ENCODE peak calls at places on chromosomes 5 and 9, in four cellular contexts. P, L, V and M are unnamed samples.

GRCh38 chr9:108012886-108013665 is 523.5 kb upstream of the KLF4 start:
- DNase-seq in L (no peak), P (no peak), V (no peak), M (no peak)

GRCh38 chr9:111163738-111164399 is 125.6 kb upstream of the LPAR1 start:
- DNase-seq in P (no peak), L (no peak), V (no peak), M (no peak)

GRCh38 chr5:71601222-71602026 is 14.3 kb downstream of the MCCC2 start:
- DNase-seq in V (peak; percentile 20), P (peak; percentile 74), L (no peak), M (peak; percentile 70)

GRCh38 chr5:140558542-140558941 is 1.3 kb upstream of the SRA1 start:
- DNase-seq in P (no peak), L (no peak), V (no peak), M (no peak)

GRCh38 chr9:31839273-31839672 is 545.2 kb upstream of the ACO1 start:
- DNase-seq in P (peak; percentile 41), L (no peak), V (no peak), M (no peak)

GRCh38 chr9:7324031-7324654 is 475.4 kb downstream of the DMAC1 start:
- DNase-seq in V (no peak), L (no peak), P (no peak), M (no peak)

GRCh38 chr5:138824924-138825863 is 49.9 kb downstream of the LRRTM2 start:
- DNase-seq in V (no peak), L (no peak), P (peak; percentile 7), M (peak; percentile 38)

GRCh38 chr5:133830281-133830680 is 138.1 kb downstream of the C5orf15 start:
- DNase-seq in V (no peak), L (no peak), P (no peak), M (no peak)

GRCh38 chr9:14437336-14438231 is 123.6 kb upstream of the NFIB start:
- DNase-seq in P (no peak), L (no peak), V (no peak), M (no peak)

GRCh38 chr5:132273631-132274030 is 16.1 kb downstream of the PDLIM4 start:
- DNase-seq in P (no peak), L (no peak), V (no peak), M (no peak)

GRCh38 chr5:38466444-38467189 is 89.8 kb downstream of the LIFR start:
- DNase-seq in L (no peak), P (no peak), V (no peak), M (peak; percentile 25)

GRCh38 chr5:146218163-146218562 is 14.8 kb downstream of the RBM27 start:
- DNase-seq in V (no peak), P (no peak), L (no peak), M (no peak)

GRCh38 chr9:119053070-119053469 is 316.2 kb downstream of the BRINP1 start:
- DNase-seq in L (no peak), V (no peak), P (no peak), M (no peak)

GRCh38 chr9:131578778-131579504 is 33.6 kb downstream of the PRRT1B start:
- DNase-seq in P (no peak), L (no peak), V (peak; percentile 16), M (no peak)

GRCh38 chr9:96599298-96599697 is 20.3 kb downstream of the CDC14B start:
- DNase-seq in P (no peak), L (no peak), V (no peak), M (no peak)

GRCh38 chr9:35619800-35620158 is 1.6 kb upstream of the CD72 start:
- DNase-seq in P (no peak), L (no peak), V (peak; percentile 55), M (no peak)

GRCh38 chr9:128863647-128864046 is 18.1 kb downstream of the KYAT1 start:
- DNase-seq in V (peak; percentile 13), L (peak; percentile 87), P (peak; percentile 72), M (peak; percentile 83)

GRCh38 chr5:86909896-86910295 is 292.2 kb downstream of the COX7C start:
- DNase-seq in P (no peak), V (no peak), L (no peak), M (no peak)

GRCh38 chr9:137956039-137956438 is 78.5 kb downstream of the CACNA1B start:
- DNase-seq in V (no peak), L (no peak), P (no peak), M (no peak)

GRCh38 chr5:161544350-161544765 is 2.2 kb downstream of the GABRB2 start:
- DNase-seq in P (peak; percentile 30), L (no peak), V (no peak), M (peak; percentile 41)

GRCh38 chr9:83062653-83063527 is at the start of gene RASEF:
- DNase-seq in V (no peak), L (peak; percentile 46), P (no peak), M (no peak)

GRCh38 chr9:83061036-83061435 is 1.9 kb downstream of the RASEF start:
- DNase-seq in P (no peak), L (no peak), V (no peak), M (no peak)

GRCh38 chr9:83062011-83062652 is 810 bp downstream of the RASEF start:
- DNase-seq in V (no peak), P (no peak), L (peak; percentile 7), M (no peak)

GRCh38 chr9:83059417-83059816 is 3.5 kb downstream of the RASEF start:
- DNase-seq in P (no peak), V (no peak), L (no peak), M (no peak)

DNA sequence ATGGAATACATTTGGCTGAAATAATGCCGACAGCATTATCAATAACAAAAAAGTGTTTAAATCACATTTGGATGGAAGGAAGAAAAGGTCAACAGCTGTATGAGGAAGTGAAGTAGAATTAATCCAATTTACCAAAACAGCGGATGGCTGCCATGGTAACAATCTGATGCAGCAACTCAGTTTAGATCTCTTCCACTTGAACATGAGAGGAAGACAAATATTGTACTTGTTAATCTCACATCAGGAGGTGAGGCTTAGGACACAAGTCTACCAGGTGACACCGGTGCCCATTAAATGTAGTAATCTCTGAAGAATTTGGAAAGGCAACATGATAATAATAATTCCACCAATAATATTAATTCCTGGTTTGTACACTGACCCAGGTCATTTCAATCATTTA is 2.4 kb downstream of the RASEF start:
- DNase-seq in V (no peak), L (no peak), P (no peak), M (no peak)
- TF ChIP-seq RAD21 in V (no peak), L (no peak), P (no peak), M (no peak)

GRCh38 chr9:124040186-124040920 is 28.8 kb downstream of the LHX2 start:
- DNase-seq in L (no peak), P (no peak), V (no peak), M (no peak)
- TF ChIP-seq HDAC6 in L (no peak), P (no peak), V (no peak), M (no peak)

DNA sequence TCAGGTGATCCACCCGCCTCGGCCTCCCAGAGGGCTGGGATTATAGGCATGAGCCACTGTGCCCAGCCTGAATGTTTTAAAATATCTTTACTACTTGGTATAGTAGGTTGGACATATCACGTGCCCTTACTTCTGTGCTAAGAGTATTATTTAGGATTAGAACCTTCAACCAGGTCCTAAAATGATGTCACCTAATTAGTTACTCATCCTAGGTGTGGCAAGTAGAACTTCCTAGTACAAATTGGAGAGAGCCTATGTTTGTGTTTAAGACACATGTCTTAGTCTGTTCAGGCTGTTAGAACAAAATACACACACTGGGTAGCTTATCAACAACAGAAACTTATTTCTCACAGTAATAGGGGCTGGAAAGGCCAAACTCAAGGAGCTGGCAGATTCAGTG is 51.5 kb downstream of the ZFAND5 start:
- DNase-seq in V (no peak), L (no peak), P (no peak), M (no peak)
- TF ChIP-seq RAD21 in V (no peak), L (no peak), P (no peak), M (no peak)

DNA sequence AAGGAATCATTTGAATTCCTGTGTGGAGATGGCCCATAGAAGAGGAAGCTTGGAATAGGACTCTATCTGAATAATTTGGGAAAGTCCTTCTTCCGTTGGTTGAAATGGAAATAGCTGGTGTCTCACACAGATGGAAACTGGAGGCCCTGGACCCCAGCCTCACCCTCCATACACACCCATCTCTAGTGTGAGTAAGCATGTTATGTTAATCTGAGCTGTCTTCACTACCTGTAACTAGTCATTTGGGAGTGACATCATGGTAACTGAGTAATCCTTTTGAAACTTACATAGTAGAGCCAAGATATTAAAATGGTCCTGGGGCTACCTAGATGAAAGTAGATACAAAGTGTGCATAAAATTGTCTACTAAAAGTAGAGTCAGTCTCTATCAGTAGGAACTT is 184.4 kb downstream of the CD180 start:
- DNase-seq in L (no peak), P (no peak), V (no peak), M (no peak)
- TF ChIP-seq HDAC6 in L (no peak), P (no peak), V (no peak), M (no peak)